ENCODE peak calls at places on chromosomes 16 and 17, in five cellular contexts. O is stromal cell of bone marrow; E is activated naive CD4-positive, alpha-beta T cell; K is activated T-helper 1 cell treated with anti-CD3 and anti-CD28 coated beads, Interleukin-2, amount 50 U/mL, for 16 hours; Z is cardiac muscle cell. S is an unnamed sample.

GRCh38 chr16:75000481-75001081 is 1.8 kb downstream of the ZNRF1 start:
- DNase-seq in K (no peak), O (no peak), E (no peak), Z (peak; percentile 29), S (no peak)

GRCh38 chr17:301681-302299 is 50.8 kb downstream of the RPH3AL start:
- DNase-seq in K (no peak), O (peak; percentile 29), E (no peak), Z (no peak), S (no peak)

GRCh38 chr16:49932943-49933342 is 77.0 kb upstream of the ZNF423 start:
- DNase-seq in K (no peak), Z (no peak), E (no peak), O (no peak), S (no peak)

GRCh38 chr17:37055511-37055910 is 106.8 kb downstream of the AATF start:
- DNase-seq in K (no peak), O (no peak), Z (no peak), E (no peak), S (no peak)

GRCh38 chr17:66577041-66577440 is 257.9 kb upstream of the CACNG5 start:
- DNase-seq in K (no peak), O (no peak), E (no peak), Z (no peak), S (no peak)

GRCh38 chr16:66935319-66936011 is at the start of gene CES2:
- DNase-seq in O (no peak), Z (no peak), E (no peak), K (no peak), S (no peak)

GRCh38 chr17:10226930-10227695 is 28.7 kb upstream of the GAS7 start:
- DNase-seq in O (no peak), E (no peak), K (peak; percentile 1), Z (peak; percentile 64), S (peak; percentile 4)

GRCh38 chr17:72417627-72418026 is 296.8 kb downstream of the SOX9 start:
- DNase-seq in Z (no peak), E (no peak), K (no peak), O (no peak), S (no peak)

GRCh38 chr16:50037791-50038190 is 12.8 kb downstream of the CNEP1R1 start:
- DNase-seq in O (no peak), E (no peak), K (no peak), Z (no peak), S (no peak)

GRCh38 chr16:87698241-87698640 is 67.5 kb downstream of the KLHDC4 start:
- DNase-seq in E (no peak), Z (no peak), K (no peak), O (no peak), S (no peak)

GRCh38 chr16:53743149-53743566 is 39.2 kb downstream of the FTO start:
- DNase-seq in Z (no peak), O (no peak), K (no peak), E (no peak), S (peak; percentile 31)

GRCh38 chr17:64491995-64492394 is 4.9 kb downstream of the POLG2 start:
- DNase-seq in E (no peak), Z (no peak), K (no peak), O (peak; percentile 37), S (no peak)

GRCh38 chr17:42585353-42585752 is 7.8 kb upstream of the PSMC3IP start:
- DNase-seq in E (no peak), Z (no peak), K (no peak), O (no peak), S (no peak)

GRCh38 chr17:36921131-36921851 is 16.0 kb upstream of the LHX1 start:
- DNase-seq in O (no peak), E (no peak), Z (peak; percentile 58), K (peak; percentile 38), S (no peak)

GRCh38 chr17:58328195-58329034 is at the start of gene TSPOAP1:
- DNase-seq in K (no peak), E (peak; percentile 42), O (no peak), Z (no peak), S (peak; percentile 90)

GRCh38 chr17:81027591-81028505 is 7.1 kb upstream of the BAIAP2 start:
- DNase-seq in E (no peak), K (no peak), O (no peak), Z (no peak), S (no peak)

GRCh38 chr17:63917646-63918045 is 993 bp downstream of the GH1 start:
- DNase-seq in Z (no peak), K (no peak), O (no peak), E (no peak), S (no peak)

GRCh38 chr16:1674306-1674705 is 3.8 kb upstream of the JPT2 start:
- DNase-seq in E (no peak), K (no peak), O (no peak), Z (no peak), S (no peak)

GRCh38 chr17:9805769-9806168 is 14.4 kb upstream of the DHRS7C start:
- DNase-seq in Z (no peak), O (no peak), E (no peak), K (no peak), S (no peak)

GRCh38 chr17:39929657-39930407 is 2.3 kb downstream of the LRRC3C start:
- DNase-seq in E (no peak), O (no peak), Z (no peak), K (no peak), S (no peak)

GRCh38 chr17:50487213-50488096 is 8.8 kb downstream of the RSAD1 start:
- DNase-seq in E (no peak), K (no peak), O (no peak), Z (no peak), S (no peak)

GRCh38 chr17:45432405-45433113 is at the start of gene ARHGAP27:
- DNase-seq in Z (peak; percentile 30), K (no peak), E (no peak), O (no peak), S (peak; percentile 72)

GRCh38 chr17:50079334-50080095 is 15.6 kb upstream of the PDK2 start:
- DNase-seq in E (no peak), Z (no peak), K (no peak), O (no peak), S (peak; percentile 59)

GRCh38 chr17:830381-830780 is 48.2 kb downstream of the MRM3 start:
- DNase-seq in Z (no peak), K (no peak), E (no peak), O (no peak), S (no peak)

GRCh38 chr16:15498427-15499175 is 64.2 kb downstream of the BMERB1 start:
- DNase-seq in E (no peak), O (peak; percentile 32), K (no peak), Z (no peak), S (no peak)

GRCh38 chr17:59126809-59127417 is 20.2 kb upstream of the TRIM37 start:
- DNase-seq in Z (no peak), K (no peak), E (no peak), O (no peak), S (no peak)

GRCh38 chr16:83953796-83954576 is 946 bp downstream of the OSGIN1 start:
- DNase-seq in E (no peak), Z (peak; percentile 34), K (no peak), O (no peak), S (no peak)